ENCODE peak calls at places on chromosome 20, in eight cellular contexts. C is naive thymus-derived CD4-positive, alpha-beta T cell; D is left ventricle myocardium inferior; R is CD4-positive, alpha-beta memory T cell; Q is right cardiac atrium; X is H9; L is lower lobe of right lung; E is small intestine. P is an unnamed sample. For H3K27me3, the result is how much of the 10 kb centered on the place peaks cover.

GRCh38 chr20:57211406-57211805 is 55.0 kb downstream of the BMP7 start:
- DNase-seq in E (no peak), C (no peak), D (no peak), Q (no peak), L (no peak), X (no peak), R (no peak), P (no peak)

GRCh38 chr20:23920936-23921335 is 41.4 kb upstream of the CST5 start:
- DNase-seq in Q (no peak), L (no peak), D (no peak), E (no peak), C (no peak), R (no peak), X (peak), P (no peak)

GRCh38 chr20:4104842-4105241 is 89.5 kb upstream of the RNF24 start:
- DNase-seq in D (no peak), E (no peak), Q (no peak), X (no peak), L (no peak), C (no peak), R (no peak), P (no peak)

GRCh38 chr20:5065489-5066383 is 54.0 kb downstream of the PCNA start:
- DNase-seq in C (no peak), X (no peak), R (no peak), D (peak), L (peak), E (peak), Q (peak), P (no peak)

GRCh38 chr20:36098364-36098763 is 56.2 kb upstream of the EPB41L1 start:
- DNase-seq in Q (no peak), X (no peak), R (no peak), D (no peak), E (no peak), C (no peak), L (no peak), P (no peak)

GRCh38 chr20:24341781-24342180 is 127.6 kb upstream of the SYNDIG1 start:
- DNase-seq in X (no peak), C (no peak), D (no peak), E (no peak), R (no peak), L (no peak), Q (no peak), P (no peak)

GRCh38 chr20:52746768-52747167 is 225.4 kb upstream of the TSHZ2 start:
- DNase-seq in E (no peak), D (no peak), Q (peak), R (no peak), L (no peak), C (no peak), X (no peak), P (no peak)

GRCh38 chr20:5928063-5928462 is 22.3 kb downstream of the TRMT6 start:
- DNase-seq in L (no peak), E (no peak), Q (no peak), C (no peak), D (no peak), X (no peak), R (no peak), P (no peak)

GRCh38 chr20:17883592-17884317 is 84.8 kb downstream of the SNX5 start:
- DNase-seq in R (no peak), L (no peak), X (no peak), C (no peak), Q (no peak), D (no peak), E (no peak), P (no peak)

GRCh38 chr20:32976746-32977145 is 27.5 kb downstream of the SUN5 start:
- DNase-seq in L (no peak), R (no peak), D (no peak), X (peak), Q (no peak), E (no peak), C (peak), P (no peak)

GRCh38 chr20:8153281-8153908 is 21.3 kb downstream of the PLCB1 start:
- DNase-seq in E (peak), D (no peak), X (no peak), R (peak), Q (no peak), L (no peak), C (peak), P (no peak)

GRCh38 chr20:58870293-58871014 is 17.9 kb downstream of the GNAS start:
- DNase-seq in Q (peak), C (peak), R (no peak), D (peak), X (peak), E (peak), L (peak), P (no peak)

GRCh38 chr20:13786143-13786828 is 1.5 kb downstream of the NDUFAF5 start:
- DNase-seq in E (peak), R (no peak), Q (no peak), D (no peak), X (no peak), L (no peak), C (no peak), P (no peak)

GRCh38 chr20:35306931-35307517 is 14.8 kb upstream of the FAM83C start:
- DNase-seq in Q (peak), L (no peak), X (peak), C (no peak), E (peak), D (peak), R (no peak), P (peak)

GRCh38 chr20:58245931-58246330 is 17.5 kb upstream of the ANKRD60 start:
- DNase-seq in R (no peak), E (no peak), X (no peak), D (no peak), C (no peak), L (no peak), Q (no peak), P (no peak)

GRCh38 chr20:7585126-7585679 is 355.1 kb downstream of the HAO1 start:
- DNase-seq in L (no peak), R (no peak), E (no peak), D (no peak), C (no peak), X (no peak), Q (no peak), P (no peak)

GRCh38 chr20:18031888-18032509 is 25.7 kb downstream of the OVOL2 start:
- DNase-seq in C (no peak), Q (no peak), X (no peak), R (no peak), D (no peak), E (peak), L (no peak), P (no peak)

GRCh38 chr20:47282864-47283263 is 73.6 kb downstream of the ZMYND8 start:
- DNase-seq in D (no peak), E (no peak), C (no peak), X (no peak), R (no peak), Q (no peak), L (no peak), P (no peak)

GRCh38 chr20:16106191-16106849 is 466.9 kb downstream of the KIF16B start:
- DNase-seq in R (no peak), L (no peak), Q (no peak), E (no peak), D (no peak), C (no peak), X (no peak), P (no peak)

GRCh38 chr20:43191946-43192847 is 2.5 kb upstream of the PTPRT start:
- DNase-seq in X (peak), L (no peak), C (no peak), Q (peak), E (peak), D (no peak), R (no peak), P (peak)

GRCh38 chr20:23879811-23880374 is 345 bp upstream of the CST5 start:
- DNase-seq in C (no peak), E (no peak), R (no peak), L (peak), X (no peak), Q (no peak), D (no peak), P (no peak)

GRCh38 chr20:967796-968742 is 34.0 kb downstream of the RSPO4 start:
- DNase-seq in D (no peak), L (no peak), C (peak), X (peak), E (peak), R (no peak), Q (no peak), P (no peak)

GRCh38 chr20:44398303-44398702 is 42.8 kb downstream of the HNF4A start:
- DNase-seq in L (no peak), Q (no peak), C (no peak), E (peak), R (no peak), X (no peak), D (no peak), P (no peak)

GRCh38 chr20:34927736-34928135 is 27.9 kb downstream of the GSS start:
- DNase-seq in R (no peak), L (no peak), C (no peak), Q (no peak), E (no peak), X (no peak), D (no peak), P (no peak)

GRCh38 chr20:60062431-60063336 is 104.5 kb downstream of the CDH26 start:
- DNase-seq in C (no peak), E (no peak), R (no peak), Q (no peak), L (no peak), D (no peak), X (peak), P (no peak)

GRCh38 chr20:45850238-45850637 is 7.0 kb downstream of the ACOT8 start:
- DNase-seq in R (no peak), Q (no peak), X (no peak), D (no peak), C (no peak), E (no peak), L (no peak), P (no peak)

GRCh38 chr20:56465997-56466396 is 2.4 kb upstream of the RTF2 start:
- DNase-seq in E (no peak), Q (no peak), X (no peak), R (no peak), D (no peak), L (no peak), C (no peak), P (no peak)

GRCh38 chr20:44594730-44595129 is 12.4 kb downstream of the PKIG start:
- DNase-seq in L (no peak), E (no peak), C (no peak), X (no peak), D (peak), Q (no peak), R (no peak), P (no peak)

GRCh38 chr20:44089987-44090674 is 96.9 kb downstream of the JPH2 start:
- DNase-seq in L (no peak), D (no peak), X (no peak), Q (no peak), C (no peak), E (peak), R (no peak), P (no peak)

GRCh38 chr20:910840-911770 is 5.0 kb downstream of the ANGPT4 start:
- DNase-seq in L (no peak), E (no peak), C (no peak), D (no peak), R (no peak), Q (peak), X (no peak), P (no peak)

GRCh38 chr20:59724457-59725366 is 120.4 kb downstream of the PHACTR3 start:
- DNase-seq in E (no peak), Q (no peak), C (no peak), X (no peak), L (no peak), R (no peak), D (no peak), P (no peak)

GRCh38 chr20:5135363-5136012 is 8.7 kb downstream of the CDS2 start:
- DNase-seq in Q (no peak), D (no peak), C (no peak), R (no peak), E (no peak), L (no peak), X (no peak), P (no peak)

GRCh38 chr20:19990911-19991707 is 26.1 kb upstream of the NAA20 start:
- DNase-seq in E (no peak), D (no peak), C (no peak), X (no peak), L (no peak), Q (no peak), R (no peak), P (no peak)

GRCh38 chr20:24657211-24657610 is 187.8 kb downstream of the SYNDIG1 start:
- DNase-seq in E (no peak), R (no peak), Q (no peak), C (no peak), L (no peak), D (no peak), X (no peak), P (no peak)

DNA sequence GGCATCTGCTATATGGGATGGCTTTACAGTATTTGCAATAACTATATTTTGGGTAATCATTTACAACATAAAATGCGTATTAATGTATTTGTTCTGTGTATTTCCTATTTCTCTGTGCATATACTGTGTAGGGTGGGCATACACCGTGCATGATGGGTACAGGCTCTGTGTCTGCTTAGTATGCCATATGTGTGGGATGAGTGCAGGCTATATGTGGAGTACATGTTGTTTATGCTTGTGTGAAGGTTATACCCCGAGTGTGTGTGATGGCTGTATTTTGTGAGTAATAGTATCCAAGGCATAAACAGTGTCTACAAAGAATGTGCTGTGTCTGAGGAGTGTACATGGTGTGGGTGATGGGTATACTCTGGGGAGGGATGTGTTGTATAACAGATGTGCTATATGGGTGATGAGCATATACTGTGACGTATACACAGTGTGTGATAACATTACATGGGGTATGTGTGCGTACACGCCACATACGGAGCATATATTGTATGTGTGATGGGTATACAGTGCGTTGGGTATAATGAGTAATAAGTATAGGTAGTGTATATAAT is 52.7 kb downstream of the CPXM1 start:
- DNase-seq in L (no peak), X (no peak), D (no peak), E (no peak), Q (no peak), C (no peak), R (no peak), P (no peak)
- H3K27me3 ChIP-seq in L (under half), X (under half), D (half or more), E (under half), Q (under half), C (under half), R (under half), P (under half)

GRCh38 chr20:31607640-31608255 is 2.7 kb downstream of the ID1 start:
- DNase-seq in E (no peak), Q (peak), L (no peak), C (no peak), X (no peak), D (no peak), R (no peak), P (no peak)
- H3K27ac ChIP-seq in E (peak), Q (peak), L (peak), C (no peak), X (no peak), D (peak), R (no peak), P (no peak)

DNA sequence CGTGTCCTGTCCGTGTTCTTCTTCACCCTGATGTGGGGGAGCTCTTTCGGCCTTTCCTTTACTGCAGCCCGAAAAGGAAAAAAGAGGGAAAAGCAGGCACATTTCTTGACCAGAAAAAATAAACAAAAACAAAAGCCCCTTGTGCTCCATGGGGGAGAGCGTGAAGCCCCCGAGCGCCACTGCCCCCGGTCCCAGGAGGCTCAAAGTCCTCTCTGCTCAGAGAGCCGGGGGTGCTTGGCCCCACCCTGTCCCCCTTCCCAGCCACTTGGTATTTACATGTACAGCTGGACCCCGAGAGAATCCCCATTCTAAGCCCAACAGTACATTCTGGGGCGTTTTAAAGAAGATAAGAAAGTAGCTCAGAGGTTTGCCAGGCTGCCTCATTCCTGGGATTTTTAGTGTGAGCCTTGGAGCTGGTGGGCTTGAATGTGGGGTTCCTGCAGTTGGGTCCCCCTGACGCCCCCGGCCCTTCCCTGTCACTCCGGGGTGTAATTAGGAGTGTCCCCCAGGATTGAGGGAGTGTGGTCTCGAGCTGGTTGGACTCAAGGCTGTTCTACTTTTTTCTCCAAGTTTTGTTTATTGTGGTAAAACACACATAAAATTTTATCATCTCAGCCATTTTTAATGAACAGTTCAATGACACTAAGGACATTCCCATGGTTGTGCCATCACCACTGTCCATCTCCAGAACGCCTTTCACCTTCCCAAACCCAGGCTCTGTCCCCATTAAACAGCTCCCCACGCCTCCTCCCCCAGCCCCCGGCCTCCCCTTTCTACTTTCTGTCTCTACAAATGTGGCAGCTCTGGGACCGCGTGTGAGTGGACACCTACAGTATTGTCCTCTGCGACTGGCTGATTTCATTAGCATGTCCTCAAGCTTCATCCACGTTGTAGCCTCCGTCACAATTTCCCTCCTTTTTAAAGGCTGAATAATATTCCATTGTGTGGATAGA is 55.7 kb upstream of the BHLHE23 start:
- DNase-seq in X (no peak), L (peak), E (no peak), Q (no peak), R (no peak), D (peak), C (no peak), P (no peak)
- H3K27me3 ChIP-seq in X (under half), L (half or more), E (under half), Q (under half), R (under half), D (half or more), C (under half), P (under half)

GRCh38 chr20:53789913-53790675 is 196.5 kb upstream of the ZNF217 start:
- DNase-seq in R (no peak), C (no peak), X (no peak), D (no peak), Q (no peak), E (no peak), L (no peak), P (no peak)
- H3K27ac ChIP-seq in R (no peak), C (no peak), X (no peak), D (no peak), Q (no peak), E (no peak), L (no peak), P (no peak)

GRCh38 chr20:2741463-2741862 is 48.9 kb downstream of the EBF4 start:
- DNase-seq in R (peak), L (no peak), Q (no peak), E (peak), C (peak), D (no peak), X (no peak), P (no peak)
- H3K27me3 ChIP-seq in R (under half), L (under half), Q (under half), E (under half), C (under half), D (under half), X (under half), P (under half)

GRCh38 chr20:50514750-50515149 is 4.6 kb downstream of the PTPN1 start:
- DNase-seq in L (no peak), D (no peak), C (no peak), R (no peak), E (no peak), X (no peak), Q (no peak), P (no peak)

GRCh38 chr20:50516935-50517816 is 7.0 kb downstream of the PTPN1 start:
- DNase-seq in C (no peak), E (no peak), X (no peak), L (no peak), R (no peak), D (no peak), Q (no peak), P (no peak)

GRCh38 chr20:50516180-50516934 is 6.2 kb downstream of the PTPN1 start:
- DNase-seq in X (no peak), C (no peak), R (no peak), L (no peak), D (no peak), E (no peak), Q (no peak), P (no peak)

GRCh38 chr20:50514035-50514337 is 3.8 kb downstream of the PTPN1 start:
- DNase-seq in X (no peak), L (no peak), R (no peak), C (no peak), D (no peak), Q (no peak), E (no peak), P (no peak)

GRCh38 chr20:50515471-50516106 is 5.4 kb downstream of the PTPN1 start:
- DNase-seq in C (no peak), R (no peak), Q (no peak), X (no peak), L (no peak), D (no peak), E (no peak), P (no peak)
- H3K27ac ChIP-seq in C (peak), R (peak), Q (no peak), X (no peak), L (no peak), D (no peak), E (peak), P (no peak)

GRCh38 chr20:21707267-21707666 is 1.8 kb downstream of the PAX1 start:
- DNase-seq in L (no peak), Q (no peak), R (no peak), X (no peak), D (no peak), C (no peak), E (no peak), P (no peak)

GRCh38 chr20:21707999-21708737 is 2.7 kb downstream of the PAX1 start:
- DNase-seq in L (no peak), C (no peak), R (no peak), E (no peak), Q (no peak), D (no peak), X (no peak), P (no peak)

GRCh38 chr20:21705466-21706344 is at the start of gene PAX1:
- DNase-seq in D (no peak), E (no peak), R (no peak), L (no peak), X (no peak), C (no peak), Q (no peak), P (no peak)

GRCh38 chr20:21704408-21705385 is 767 bp upstream of the PAX1 start:
- DNase-seq in L (no peak), C (no peak), R (no peak), Q (no peak), D (no peak), X (peak), E (no peak), P (no peak)

DNA sequence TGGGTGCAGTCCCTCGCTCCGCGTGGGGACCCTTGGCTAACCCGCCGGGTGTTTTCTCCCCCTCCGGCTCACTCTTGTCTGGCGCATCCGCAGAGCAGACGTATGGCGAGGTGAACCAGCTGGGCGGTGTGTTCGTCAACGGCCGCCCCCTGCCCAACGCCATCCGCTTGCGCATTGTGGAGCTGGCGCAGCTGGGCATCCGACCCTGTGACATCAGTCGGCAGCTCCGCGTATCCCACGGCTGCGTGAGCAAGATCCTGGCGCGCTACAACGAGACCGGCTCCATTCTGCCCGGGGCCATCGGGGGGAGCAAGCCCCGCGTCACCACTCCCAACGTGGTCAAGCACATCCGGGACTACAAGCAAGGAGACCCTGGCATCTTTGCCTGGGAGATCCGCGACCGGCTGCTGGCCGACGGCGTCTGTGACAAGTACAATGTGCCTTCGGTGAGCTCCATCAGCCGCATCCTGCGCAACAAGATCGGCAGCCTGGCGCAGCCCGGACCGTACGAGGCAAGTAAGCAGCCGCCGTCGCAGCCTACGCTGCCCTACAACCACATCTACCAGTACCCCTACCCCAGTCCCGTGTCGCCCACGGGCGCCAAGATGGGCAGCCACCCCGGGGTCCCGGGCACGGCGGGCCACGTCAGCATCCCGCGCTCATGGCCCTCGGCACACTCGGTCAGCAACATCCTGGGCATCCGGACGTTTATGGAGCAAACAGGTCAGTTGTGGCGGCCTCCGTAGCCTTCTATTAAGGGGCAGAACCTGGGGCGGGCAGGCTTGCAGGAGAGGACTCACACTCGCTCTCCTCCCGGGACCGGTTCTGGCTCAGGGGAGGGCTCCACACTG is 1.1 kb downstream of the PAX1 start:
- DNase-seq in X (peak), D (no peak), Q (no peak), R (no peak), E (no peak), L (no peak), C (no peak), P (no peak)
- H3K27me3 ChIP-seq in X (half or more), D (half or more), Q (under half), R (under half), E (under half), L (half or more), C (under half), P (half or more)